ENCODE peak calls at places on chromosomes 7 and 10, in eight cellular contexts. U is cardiac fibroblast; S is H9; V is kidney epithelial cell; Z is epithelial cell of esophagus; I is CD8-positive, alpha-beta T cell; R is breast epithelium; J is MCF 10A. X is an unnamed sample.

GRCh38 chr7:104848386-104848990 is 165.5 kb upstream of the KMT2E start:
- DNase-seq in R (no peak), S (peak), J (peak), Z (peak), U (peak), V (no peak), I (peak), X (peak)

GRCh38 chr10:49798275-49798674 is 36.2 kb upstream of the OGDHL start:
- DNase-seq in Z (no peak), U (no peak), J (no peak), V (no peak), S (no peak), I (no peak), R (no peak), X (no peak)

GRCh38 chr7:97973206-97973658 is 16.8 kb downstream of the OCM2 start:
- DNase-seq in Z (no peak), V (no peak), I (no peak), R (no peak), U (no peak), J (no peak), S (peak), X (no peak)

GRCh38 chr10:14670551-14671240 is 104.0 kb downstream of the FAM107B start:
- DNase-seq in U (peak), Z (no peak), J (no peak), I (no peak), S (peak), V (no peak), R (no peak), X (no peak)

GRCh38 chr10:120841522-120842189 is 9.5 kb upstream of the WDR11 start:
- DNase-seq in Z (no peak), R (no peak), I (no peak), S (no peak), V (no peak), U (no peak), J (no peak), X (no peak)

GRCh38 chr10:78507761-78508160 is 474.1 kb downstream of the RPS24 start:
- DNase-seq in S (no peak), Z (no peak), I (no peak), R (no peak), V (no peak), J (no peak), U (no peak), X (no peak)

GRCh38 chr10:15084502-15084922 is 4.1 kb downstream of the ACBD7 start:
- DNase-seq in R (no peak), V (peak), Z (peak), J (peak), I (no peak), U (peak), S (peak), X (no peak)

GRCh38 chr10:49075743-49076142 is 39.6 kb downstream of the VSTM4 start:
- DNase-seq in J (no peak), Z (no peak), I (no peak), V (no peak), R (no peak), S (no peak), U (no peak), X (no peak)

GRCh38 chr10:133608855-133609254 is 17.7 kb downstream of the FRG2B start:
- DNase-seq in Z (peak), U (peak), S (no peak), I (no peak), J (peak), R (no peak), V (no peak), X (no peak)
- TF ChIP-seq CTCF in Z (no peak), U (peak), S (no peak), I (peak), J (no peak), R (no peak), V (no peak), X (no peak)

GRCh38 chr7:231030-231857 is 38.9 kb downstream of the FAM20C start:
- DNase-seq in R (no peak), U (no peak), J (no peak), S (peak), V (no peak), Z (no peak), I (no peak), X (no peak)
- TF ChIP-seq CTCF in R (no peak), U (peak), J (peak), S (peak), V (peak), Z (peak), I (no peak), X (peak)

GRCh38 chr7:142872106-142872675 is 13.4 kb downstream of the TRPV6 start:
- DNase-seq in J (no peak), I (no peak), R (peak), V (no peak), S (peak), Z (no peak), U (no peak), X (no peak)

GRCh38 chr7:142873871-142874270 is 11.7 kb downstream of the TRPV6 start:
- DNase-seq in R (no peak), Z (no peak), S (no peak), V (no peak), U (no peak), J (no peak), I (no peak), X (no peak)

GRCh38 chr7:142874409-142874808 is 11.1 kb downstream of the TRPV6 start:
- DNase-seq in V (no peak), R (no peak), Z (no peak), I (no peak), U (no peak), J (no peak), S (no peak), X (no peak)

GRCh38 chr7:142874837-142875236 is 10.7 kb downstream of the TRPV6 start:
- DNase-seq in U (no peak), R (no peak), I (no peak), J (no peak), V (no peak), Z (no peak), S (no peak), X (no peak)

DNA sequence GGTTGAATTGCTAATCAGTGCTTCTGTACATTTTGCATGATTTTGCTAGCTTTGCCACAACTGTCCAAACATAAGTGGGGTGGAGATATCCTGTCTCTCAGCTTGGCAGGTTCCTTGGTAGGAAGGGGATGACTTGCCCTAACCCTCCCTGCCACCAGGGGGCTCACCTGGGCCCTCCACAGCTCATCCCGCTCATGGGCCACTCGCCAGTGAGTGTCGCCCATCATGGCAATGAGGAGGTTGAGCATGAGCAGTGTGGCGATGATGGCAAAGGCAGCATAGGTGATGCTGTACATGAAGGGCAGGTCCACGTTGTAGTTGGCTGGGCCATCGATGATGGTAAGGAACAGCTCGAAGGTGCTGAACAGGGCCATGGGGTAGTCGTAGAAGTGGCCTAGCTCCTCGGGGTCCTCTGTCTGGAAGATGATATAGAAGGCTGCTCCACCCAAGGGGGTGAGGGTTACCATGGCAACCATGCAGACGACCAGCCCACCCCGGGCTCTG is 12.2 kb downstream of the TRPV6 start:
- DNase-seq in S (peak), I (no peak), J (no peak), R (peak), Z (no peak), U (peak), V (no peak), X (no peak)
- TF ChIP-seq CTCF in S (peak), I (no peak), J (peak), R (peak), Z (peak), U (peak), V (peak), X (no peak)

GRCh38 chr7:70042533-70042932 is 444.3 kb downstream of the AUTS2 start:
- DNase-seq in I (no peak), U (peak), V (peak), J (no peak), S (no peak), Z (peak), R (no peak), X (no peak)
- TF ChIP-seq CTCF in I (no peak), U (no peak), V (peak), J (no peak), S (peak), Z (peak), R (no peak), X (no peak)

DNA sequence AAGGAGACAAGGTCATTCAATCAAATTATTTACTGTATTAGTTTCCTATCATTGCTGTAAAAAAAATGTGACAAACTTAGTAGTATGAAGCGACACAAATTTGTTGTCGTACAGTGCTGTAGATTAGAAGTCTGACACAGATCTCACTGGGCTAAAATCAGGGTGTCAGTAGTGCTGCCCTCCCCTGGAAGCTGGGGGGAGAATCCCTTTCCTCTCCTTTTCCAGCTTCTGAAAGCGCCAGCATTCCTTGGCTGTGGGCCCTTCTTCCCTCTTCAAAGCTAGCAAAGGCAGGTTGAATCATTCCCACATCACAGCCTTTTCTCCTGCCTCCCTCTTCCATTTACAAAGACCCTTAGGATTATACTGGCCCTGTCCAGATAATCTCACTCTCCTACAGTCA is 28.0 kb downstream of the VPS41 start:
- DNase-seq in J (no peak), R (no peak), S (peak), Z (peak), U (no peak), V (no peak), I (no peak), X (no peak)
- TF ChIP-seq CTCF in J (no peak), R (no peak), S (peak), Z (no peak), U (no peak), V (no peak), I (no peak), X (no peak)

GRCh38 chr10:104139221-104139620 is 17.2 kb downstream of the SFR1 start:
- DNase-seq in V (no peak), Z (peak), S (no peak), J (peak), I (no peak), U (peak), R (no peak), X (no peak)
- TF ChIP-seq CTCF in V (peak), Z (peak), S (peak), J (no peak), I (peak), U (peak), R (no peak), X (no peak)

GRCh38 chr7:99693427-99694200 is 13.8 kb upstream of the CYP3A5 start:
- DNase-seq in I (peak), U (no peak), S (peak), Z (peak), V (no peak), J (no peak), R (no peak), X (peak)
- TF ChIP-seq CTCF in I (no peak), U (no peak), S (no peak), Z (no peak), V (no peak), J (no peak), R (no peak), X (no peak)